ENCODE peak calls at places on chromosomes 13 and 19, in nine cellular contexts. S is stomach, M is Panc1, H is transverse colon, J is H1, V is K562, L is GM23338, O is HepG2, G is sigmoid colon. T is an unnamed sample.
A peak's percentile ranks its signal among the peaks of the same experiment; 100 is the strongest.

GRCh38 chr19:7772752-7773291 is 9.8 kb downstream of the CLEC4M start:
- DNase-seq in S (no peak), M (no peak), H (no peak), J (no peak), V (no peak), L (no peak), O (no peak), G (no peak), T (no peak)

GRCh38 chr19:17036640-17037039 is 10.0 kb upstream of the CPAMD8 start:
- DNase-seq in S (no peak), M (no peak), H (no peak), J (no peak), V (no peak), L (no peak), O (no peak), G (no peak), T (no peak)

GRCh38 chr19:42185281-42185680 is 32.2 kb downstream of the DEDD2 start:
- DNase-seq in S (no peak), M (no peak), H (no peak), J (no peak), V (no peak), L (no peak), O (no peak), G (no peak), T (no peak)

GRCh38 chr19:16127080-16127479 is 15.4 kb downstream of the RAB8A start:
- DNase-seq in S (no peak), M (no peak), H (no peak), J (no peak), V (no peak), L (no peak), O (no peak), G (no peak), T (no peak)

GRCh38 chr13:30111810-30112209 is 195.5 kb downstream of the KATNAL1 start:
- DNase-seq in S (no peak), M (no peak), H (no peak), J (no peak), V (peak; percentile 10), L (peak; percentile 54), O (peak; percentile 20), G (no peak), T (no peak)

GRCh38 chr19:51529301-51529700 is 2.2 kb downstream of the SIGLEC6 start:
- DNase-seq in S (no peak), M (no peak), H (no peak), J (no peak), V (no peak), L (no peak), O (no peak), G (no peak), T (peak; percentile 60)

GRCh38 chr13:113777311-113778260 is 18.6 kb downstream of the TMEM255B start:
- DNase-seq in S (no peak), M (no peak), H (no peak), J (peak; percentile 84), V (peak; percentile 33), L (peak; percentile 78), O (no peak), G (no peak), T (peak; percentile 51)

GRCh38 chr13:99277629-99278028 is 19.4 kb upstream of the GPR18 start:
- DNase-seq in S (no peak), M (no peak), H (no peak), J (no peak), V (no peak), L (no peak), O (no peak), G (no peak), T (no peak)

GRCh38 chr19:50723069-50723468 is at the start of gene CLEC11A:
- DNase-seq in S (no peak), M (no peak), H (peak; percentile 38), J (no peak), V (no peak), L (peak; percentile 51), O (no peak), G (peak; percentile 90), T (no peak)

GRCh38 chr13:104011505-104012270 is 945.5 kb upstream of the SLC10A2 start:
- DNase-seq in S (peak; percentile 31), M (no peak), H (no peak), J (no peak), V (no peak), L (peak; percentile 13), O (no peak), G (no peak), T (no peak)

DNA sequence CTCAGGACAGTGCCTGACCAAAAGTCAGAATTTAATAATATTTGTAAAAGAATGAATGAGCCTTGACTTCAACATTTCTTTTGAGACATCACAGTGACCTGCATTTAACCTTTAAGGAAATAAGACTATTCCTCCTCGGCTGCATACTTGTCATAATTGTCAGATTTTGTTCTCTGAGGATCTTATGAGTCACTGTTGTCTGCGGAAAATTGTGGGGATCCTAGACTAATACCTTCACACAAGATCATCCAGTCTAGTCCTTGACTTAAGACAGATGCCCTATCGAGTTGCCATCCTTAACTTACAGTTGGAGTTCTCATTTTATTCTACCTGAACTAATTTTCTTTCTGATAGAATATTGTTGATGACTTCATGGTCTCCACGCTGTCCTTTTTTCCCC is 198.4 kb downstream of the DLEU7 start:
- DNase-seq in S (no peak), M (no peak), H (no peak), J (no peak), V (no peak), L (no peak), O (no peak), G (no peak), T (no peak)
- TF ChIP-seq POLR2AphosphoS5 in S (no peak), M (no peak), H (no peak), J (no peak), V (no peak), L (no peak), O (no peak), G (no peak), T (no peak)

DNA sequence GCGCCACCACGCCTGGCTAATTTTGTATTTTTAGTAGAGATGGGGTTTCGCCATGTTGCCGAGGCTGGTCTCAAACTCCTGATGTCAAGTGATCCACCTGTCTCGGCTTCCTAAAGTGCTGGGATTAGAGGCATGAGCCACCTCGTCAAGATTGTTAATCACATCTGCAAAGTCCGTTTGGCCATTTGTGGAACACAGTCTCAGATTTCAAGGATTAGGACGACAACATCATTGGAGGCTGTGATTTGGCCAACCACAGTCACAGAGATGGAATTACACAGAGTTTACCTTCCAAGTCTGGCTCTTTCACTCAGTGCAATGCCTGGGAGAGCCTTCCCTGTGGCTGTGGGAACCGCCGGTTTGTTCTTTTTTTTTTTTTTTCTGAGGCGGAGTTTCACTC is 17.8 kb downstream of the SULT2B1 start:
- DNase-seq in S (peak; percentile 36), M (no peak), H (no peak), J (no peak), V (no peak), L (no peak), O (no peak), G (no peak), T (no peak)
- TF ChIP-seq POLR2AphosphoS5 in S (no peak), M (no peak), H (no peak), J (no peak), V (no peak), L (no peak), O (no peak), G (no peak), T (no peak)

DNA sequence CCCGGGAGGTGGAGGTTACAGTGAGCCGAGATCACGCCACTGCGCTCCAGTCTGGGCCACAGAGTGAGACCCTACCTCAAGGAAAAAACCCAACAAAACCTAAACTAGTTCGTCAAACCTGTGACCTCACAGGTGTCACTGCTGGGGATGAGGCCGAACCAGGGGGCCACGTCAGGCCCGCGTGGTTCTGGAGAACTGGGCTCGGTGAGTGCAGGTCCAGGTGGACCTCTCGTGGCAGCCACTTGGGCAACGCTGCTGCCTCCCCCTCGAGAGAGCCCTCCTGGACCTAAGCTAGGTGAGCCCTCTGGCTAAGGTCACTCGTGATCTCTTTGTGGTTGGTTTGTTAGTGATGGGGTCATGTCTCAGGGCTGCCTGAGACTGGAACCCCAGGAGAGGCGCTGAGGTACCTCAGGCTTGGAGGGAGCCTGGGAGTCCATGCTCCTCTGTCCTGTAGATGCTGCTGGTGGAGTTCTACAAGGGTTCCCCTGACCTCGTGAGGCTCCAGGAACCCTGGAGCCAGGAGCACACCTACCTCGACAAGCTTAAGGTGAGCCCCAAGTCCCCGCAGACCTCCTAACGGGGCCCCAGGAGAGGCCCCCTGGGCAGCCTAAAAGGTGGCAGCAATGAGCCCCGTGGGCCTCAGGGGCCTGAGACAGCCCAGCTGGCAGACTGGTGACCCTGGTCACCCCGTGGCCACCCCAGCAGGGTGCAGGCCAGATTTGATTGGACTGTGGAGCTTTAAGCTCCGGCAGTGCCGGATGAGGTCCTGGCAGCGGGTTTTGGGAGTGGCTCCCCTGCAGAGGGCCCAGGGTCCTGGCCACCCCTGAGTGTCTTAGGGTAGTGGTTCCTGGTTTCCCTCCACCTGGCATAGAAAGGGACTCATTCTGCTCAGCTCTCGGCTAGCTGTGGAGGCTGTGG is 15.6 kb downstream of the MPND start:
- DNase-seq in S (no peak), M (no peak), H (no peak), J (no peak), V (no peak), L (no peak), O (no peak), G (no peak), T (no peak)
- TF ChIP-seq POLR2AphosphoS5 in S (no peak), M (peak; percentile 8), H (no peak), J (no peak), V (no peak), L (no peak), O (peak; percentile 32), G (no peak), T (peak; percentile 57)

GRCh38 chr19:18594824-18595373 is 6.3 kb downstream of the REX1BD start:
- DNase-seq in S (no peak), M (no peak), H (no peak), J (peak; percentile 58), V (no peak), L (no peak), O (no peak), G (no peak), T (no peak)

GRCh38 chr19:18593367-18594095 is 4.9 kb downstream of the REX1BD start:
- DNase-seq in S (no peak), M (no peak), H (no peak), J (no peak), V (peak; percentile 57), L (peak; percentile 80), O (no peak), G (no peak), T (no peak)

GRCh38 chr19:18596752-18597157 is 8.2 kb downstream of the REX1BD start:
- DNase-seq in S (peak; percentile 67), M (no peak), H (peak; percentile 63), J (peak; percentile 91), V (peak; percentile 94), L (peak; percentile 87), O (peak; percentile 41), G (no peak), T (peak; percentile 80)

GRCh38 chr19:18591735-18592385 is 3.3 kb downstream of the REX1BD start:
- DNase-seq in S (no peak), M (no peak), H (no peak), J (no peak), V (no peak), L (no peak), O (no peak), G (no peak), T (no peak)

GRCh38 chr19:18594096-18594823 is 5.7 kb downstream of the REX1BD start:
- DNase-seq in S (peak; percentile 80), M (no peak), H (peak; percentile 79), J (peak; percentile 90), V (peak; percentile 91), L (peak; percentile 91), O (no peak), G (peak; percentile 90), T (peak; percentile 93)
- TF ChIP-seq POLR2AphosphoS5 in S (peak; percentile 31), M (peak; percentile 9), H (no peak), J (no peak), V (no peak), L (peak; percentile 30), O (no peak), G (no peak), T (peak; percentile 69)

T was measured in spleen.